ENCODE peak calls at places on chromosomes 13 and 19, in seven cellular contexts. One of them, this sample, is unnamed.

GRCh38 chr19:4199699-4200293 is 17.3 kb downstream of the ANKRD24 start:
- DNase-seq in stimulated activated CD4-positive, alpha-beta T cell treated with anti-CD3 and anti-CD28 coated beads, Interleukin-15, amount 100 ng/mL, for 1 hour: no peak
- DNase-seq in CD8-positive, alpha-beta T cell: no peak
- DNase-seq in tibial nerve: no peak
- DNase-seq in glutamatergic neuron: no peak
- DNase-seq in heart left ventricle: no peak
- DNase-seq in T-helper 9 cell: no peak
- DNase-seq in this sample: no peak

GRCh38 chr13:35690546-35690945 is 214.1 kb upstream of the MAB21L1 start:
- DNase-seq in CD8-positive, alpha-beta T cell: no peak
- DNase-seq in stimulated activated CD4-positive, alpha-beta T cell treated with anti-CD3 and anti-CD28 coated beads, Interleukin-15, amount 100 ng/mL, for 1 hour: no peak
- DNase-seq in heart left ventricle: no peak
- DNase-seq in tibial nerve: no peak
- DNase-seq in T-helper 9 cell: no peak
- DNase-seq in glutamatergic neuron: no peak
- DNase-seq in this sample: no peak

GRCh38 chr13:110396476-110396875 is 89.4 kb downstream of the COL4A2 start:
- DNase-seq in glutamatergic neuron: no peak
- DNase-seq in tibial nerve: no peak
- DNase-seq in T-helper 9 cell: no peak
- DNase-seq in CD8-positive, alpha-beta T cell: no peak
- DNase-seq in stimulated activated CD4-positive, alpha-beta T cell treated with anti-CD3 and anti-CD28 coated beads, Interleukin-15, amount 100 ng/mL, for 1 hour: no peak
- DNase-seq in heart left ventricle: no peak
- DNase-seq in this sample: no peak

GRCh38 chr19:48676487-48676886 is 3.7 kb upstream of the NTN5 start:
- DNase-seq in CD8-positive, alpha-beta T cell: no peak
- DNase-seq in heart left ventricle: no peak
- DNase-seq in stimulated activated CD4-positive, alpha-beta T cell treated with anti-CD3 and anti-CD28 coated beads, Interleukin-15, amount 100 ng/mL, for 1 hour: no peak
- DNase-seq in glutamatergic neuron: no peak
- DNase-seq in T-helper 9 cell: no peak
- DNase-seq in tibial nerve: no peak
- DNase-seq in this sample: no peak

GRCh38 chr13:79581870-79582315 is 100.9 kb downstream of the NDFIP2 start:
- DNase-seq in CD8-positive, alpha-beta T cell: no peak
- DNase-seq in tibial nerve: no peak
- DNase-seq in stimulated activated CD4-positive, alpha-beta T cell treated with anti-CD3 and anti-CD28 coated beads, Interleukin-15, amount 100 ng/mL, for 1 hour: no peak
- DNase-seq in glutamatergic neuron: peak
- DNase-seq in heart left ventricle: peak
- DNase-seq in T-helper 9 cell: no peak
- DNase-seq in this sample: peak

GRCh38 chr13:22175211-22175610 is 504.3 kb downstream of the FGF9 start:
- DNase-seq in T-helper 9 cell: no peak
- DNase-seq in tibial nerve: no peak
- DNase-seq in glutamatergic neuron: no peak
- DNase-seq in stimulated activated CD4-positive, alpha-beta T cell treated with anti-CD3 and anti-CD28 coated beads, Interleukin-15, amount 100 ng/mL, for 1 hour: no peak
- DNase-seq in heart left ventricle: no peak
- DNase-seq in CD8-positive, alpha-beta T cell: no peak
- DNase-seq in this sample: no peak

GRCh38 chr13:113918981-113919646 is 54.8 kb downstream of the C13orf46 start:
- DNase-seq in stimulated activated CD4-positive, alpha-beta T cell treated with anti-CD3 and anti-CD28 coated beads, Interleukin-15, amount 100 ng/mL, for 1 hour: no peak
- DNase-seq in glutamatergic neuron: no peak
- DNase-seq in T-helper 9 cell: no peak
- DNase-seq in heart left ventricle: no peak
- DNase-seq in CD8-positive, alpha-beta T cell: no peak
- DNase-seq in tibial nerve: no peak
- DNase-seq in this sample: no peak

GRCh38 chr13:69274231-69274630 is 833.4 kb upstream of the ATXN8OS start:
- DNase-seq in T-helper 9 cell: no peak
- DNase-seq in heart left ventricle: no peak
- DNase-seq in tibial nerve: no peak
- DNase-seq in stimulated activated CD4-positive, alpha-beta T cell treated with anti-CD3 and anti-CD28 coated beads, Interleukin-15, amount 100 ng/mL, for 1 hour: no peak
- DNase-seq in CD8-positive, alpha-beta T cell: no peak
- DNase-seq in glutamatergic neuron: no peak
- DNase-seq in this sample: no peak

GRCh38 chr19:10417598-10418280 is 2.6 kb upstream of the PDE4A start:
- DNase-seq in T-helper 9 cell: no peak
- DNase-seq in heart left ventricle: no peak
- DNase-seq in stimulated activated CD4-positive, alpha-beta T cell treated with anti-CD3 and anti-CD28 coated beads, Interleukin-15, amount 100 ng/mL, for 1 hour: no peak
- DNase-seq in CD8-positive, alpha-beta T cell: no peak
- DNase-seq in glutamatergic neuron: peak
- DNase-seq in tibial nerve: no peak
- DNase-seq in this sample: no peak

GRCh38 chr19:45455707-45456499 is 11.9 kb upstream of the FOSB start:
- DNase-seq in CD8-positive, alpha-beta T cell: peak
- DNase-seq in stimulated activated CD4-positive, alpha-beta T cell treated with anti-CD3 and anti-CD28 coated beads, Interleukin-15, amount 100 ng/mL, for 1 hour: no peak
- DNase-seq in glutamatergic neuron: peak
- DNase-seq in tibial nerve: peak
- DNase-seq in T-helper 9 cell: peak
- DNase-seq in heart left ventricle: peak
- DNase-seq in this sample: peak

GRCh38 chr13:44748439-44748838 is 172.3 kb upstream of the TSC22D1 start:
- DNase-seq in glutamatergic neuron: no peak
- DNase-seq in stimulated activated CD4-positive, alpha-beta T cell treated with anti-CD3 and anti-CD28 coated beads, Interleukin-15, amount 100 ng/mL, for 1 hour: no peak
- DNase-seq in T-helper 9 cell: no peak
- DNase-seq in CD8-positive, alpha-beta T cell: no peak
- DNase-seq in tibial nerve: no peak
- DNase-seq in heart left ventricle: no peak
- DNase-seq in this sample: no peak

GRCh38 chr19:34962281-34962944 is 1.6 kb downstream of the ZNF792 start:
- DNase-seq in heart left ventricle: peak
- DNase-seq in stimulated activated CD4-positive, alpha-beta T cell treated with anti-CD3 and anti-CD28 coated beads, Interleukin-15, amount 100 ng/mL, for 1 hour: no peak
- DNase-seq in T-helper 9 cell: no peak
- DNase-seq in CD8-positive, alpha-beta T cell: peak
- DNase-seq in glutamatergic neuron: no peak
- DNase-seq in tibial nerve: no peak
- DNase-seq in this sample: no peak

GRCh38 chr19:30941591-30941990 is 407.6 kb downstream of the TSHZ3 start:
- DNase-seq in T-helper 9 cell: no peak
- DNase-seq in stimulated activated CD4-positive, alpha-beta T cell treated with anti-CD3 and anti-CD28 coated beads, Interleukin-15, amount 100 ng/mL, for 1 hour: no peak
- DNase-seq in heart left ventricle: no peak
- DNase-seq in tibial nerve: no peak
- DNase-seq in CD8-positive, alpha-beta T cell: no peak
- DNase-seq in glutamatergic neuron: no peak
- DNase-seq in this sample: no peak

GRCh38 chr19:2841858-2842574 is 741 bp downstream of the ZNF555 start:
- DNase-seq in stimulated activated CD4-positive, alpha-beta T cell treated with anti-CD3 and anti-CD28 coated beads, Interleukin-15, amount 100 ng/mL, for 1 hour: no peak
- DNase-seq in tibial nerve: no peak
- DNase-seq in glutamatergic neuron: peak
- DNase-seq in heart left ventricle: no peak
- DNase-seq in CD8-positive, alpha-beta T cell: no peak
- DNase-seq in T-helper 9 cell: no peak
- DNase-seq in this sample: no peak

GRCh38 chr19:12052571-12053169 is at the start of gene ZNF878:
- DNase-seq in CD8-positive, alpha-beta T cell: peak
- DNase-seq in glutamatergic neuron: peak
- DNase-seq in heart left ventricle: peak
- DNase-seq in tibial nerve: peak
- DNase-seq in stimulated activated CD4-positive, alpha-beta T cell treated with anti-CD3 and anti-CD28 coated beads, Interleukin-15, amount 100 ng/mL, for 1 hour: peak
- DNase-seq in T-helper 9 cell: no peak
- DNase-seq in this sample: peak

GRCh38 chr19:28504727-28505126 is 708.2 kb downstream of the UQCRFS1 start:
- DNase-seq in tibial nerve: no peak
- DNase-seq in CD8-positive, alpha-beta T cell: no peak
- DNase-seq in stimulated activated CD4-positive, alpha-beta T cell treated with anti-CD3 and anti-CD28 coated beads, Interleukin-15, amount 100 ng/mL, for 1 hour: no peak
- DNase-seq in heart left ventricle: no peak
- DNase-seq in T-helper 9 cell: no peak
- DNase-seq in glutamatergic neuron: no peak
- DNase-seq in this sample: no peak

GRCh38 chr19:1736916-1737315 is 16.4 kb upstream of the ONECUT3 start:
- DNase-seq in glutamatergic neuron: no peak
- DNase-seq in stimulated activated CD4-positive, alpha-beta T cell treated with anti-CD3 and anti-CD28 coated beads, Interleukin-15, amount 100 ng/mL, for 1 hour: no peak
- DNase-seq in T-helper 9 cell: no peak
- DNase-seq in tibial nerve: no peak
- DNase-seq in heart left ventricle: no peak
- DNase-seq in CD8-positive, alpha-beta T cell: no peak
- DNase-seq in this sample: no peak

GRCh38 chr13:24081388-24081787 is 79.1 kb upstream of the SPATA13 start:
- DNase-seq in T-helper 9 cell: no peak
- DNase-seq in heart left ventricle: no peak
- DNase-seq in CD8-positive, alpha-beta T cell: no peak
- DNase-seq in glutamatergic neuron: no peak
- DNase-seq in stimulated activated CD4-positive, alpha-beta T cell treated with anti-CD3 and anti-CD28 coated beads, Interleukin-15, amount 100 ng/mL, for 1 hour: no peak
- DNase-seq in tibial nerve: no peak
- DNase-seq in this sample: no peak

GRCh38 chr13:30303269-30303668 is 4.1 kb downstream of the KATNAL1 start:
- DNase-seq in heart left ventricle: no peak
- DNase-seq in stimulated activated CD4-positive, alpha-beta T cell treated with anti-CD3 and anti-CD28 coated beads, Interleukin-15, amount 100 ng/mL, for 1 hour: no peak
- DNase-seq in T-helper 9 cell: no peak
- DNase-seq in CD8-positive, alpha-beta T cell: no peak
- DNase-seq in glutamatergic neuron: no peak
- DNase-seq in tibial nerve: no peak
- DNase-seq in this sample: no peak

GRCh38 chr19:40416918-40417713 is 3.9 kb upstream of the PRX start:
- DNase-seq in heart left ventricle: peak
- DNase-seq in stimulated activated CD4-positive, alpha-beta T cell treated with anti-CD3 and anti-CD28 coated beads, Interleukin-15, amount 100 ng/mL, for 1 hour: no peak
- DNase-seq in CD8-positive, alpha-beta T cell: no peak
- DNase-seq in tibial nerve: peak
- DNase-seq in glutamatergic neuron: no peak
- DNase-seq in T-helper 9 cell: no peak
- DNase-seq in this sample: peak

GRCh38 chr13:42559057-42559456 is 14.9 kb upstream of the TNFSF11 start:
- DNase-seq in tibial nerve: no peak
- DNase-seq in T-helper 9 cell: no peak
- DNase-seq in stimulated activated CD4-positive, alpha-beta T cell treated with anti-CD3 and anti-CD28 coated beads, Interleukin-15, amount 100 ng/mL, for 1 hour: no peak
- DNase-seq in glutamatergic neuron: no peak
- DNase-seq in CD8-positive, alpha-beta T cell: no peak
- DNase-seq in heart left ventricle: no peak
- DNase-seq in this sample: no peak

GRCh38 chr13:25619897-25620296 is 248.1 kb downstream of the ATP8A2 start:
- DNase-seq in tibial nerve: no peak
- DNase-seq in heart left ventricle: no peak
- DNase-seq in glutamatergic neuron: no peak
- DNase-seq in T-helper 9 cell: no peak
- DNase-seq in stimulated activated CD4-positive, alpha-beta T cell treated with anti-CD3 and anti-CD28 coated beads, Interleukin-15, amount 100 ng/mL, for 1 hour: no peak
- DNase-seq in CD8-positive, alpha-beta T cell: no peak
- DNase-seq in this sample: no peak

GRCh38 chr19:3459322-3459881 is 20.9 kb downstream of the SMIM24 start:
- DNase-seq in heart left ventricle: peak
- DNase-seq in stimulated activated CD4-positive, alpha-beta T cell treated with anti-CD3 and anti-CD28 coated beads, Interleukin-15, amount 100 ng/mL, for 1 hour: no peak
- DNase-seq in T-helper 9 cell: no peak
- DNase-seq in tibial nerve: peak
- DNase-seq in glutamatergic neuron: no peak
- DNase-seq in CD8-positive, alpha-beta T cell: no peak
- DNase-seq in this sample: peak

GRCh38 chr13:59680429-59681024 is 483.2 kb downstream of the DIAPH3 start:
- DNase-seq in T-helper 9 cell: no peak
- DNase-seq in heart left ventricle: no peak
- DNase-seq in glutamatergic neuron: no peak
- DNase-seq in stimulated activated CD4-positive, alpha-beta T cell treated with anti-CD3 and anti-CD28 coated beads, Interleukin-15, amount 100 ng/mL, for 1 hour: no peak
- DNase-seq in tibial nerve: no peak
- DNase-seq in CD8-positive, alpha-beta T cell: no peak
- DNase-seq in this sample: peak

GRCh38 chr13:50323440-50324070 is 308.3 kb downstream of the KCNRG start:
- DNase-seq in glutamatergic neuron: no peak
- DNase-seq in heart left ventricle: no peak
- DNase-seq in T-helper 9 cell: no peak
- DNase-seq in CD8-positive, alpha-beta T cell: no peak
- DNase-seq in tibial nerve: no peak
- DNase-seq in stimulated activated CD4-positive, alpha-beta T cell treated with anti-CD3 and anti-CD28 coated beads, Interleukin-15, amount 100 ng/mL, for 1 hour: no peak
- DNase-seq in this sample: peak

GRCh38 chr13:31967155-31967554 is 64.4 kb upstream of the FRY start:
- DNase-seq in stimulated activated CD4-positive, alpha-beta T cell treated with anti-CD3 and anti-CD28 coated beads, Interleukin-15, amount 100 ng/mL, for 1 hour: no peak
- DNase-seq in heart left ventricle: no peak
- DNase-seq in glutamatergic neuron: no peak
- DNase-seq in tibial nerve: no peak
- DNase-seq in T-helper 9 cell: no peak
- DNase-seq in CD8-positive, alpha-beta T cell: no peak
- DNase-seq in this sample: no peak

GRCh38 chr13:99404005-99404755 is 97.0 kb upstream of the GPR183 start:
- DNase-seq in CD8-positive, alpha-beta T cell: no peak
- DNase-seq in heart left ventricle: no peak
- DNase-seq in glutamatergic neuron: no peak
- DNase-seq in tibial nerve: no peak
- DNase-seq in stimulated activated CD4-positive, alpha-beta T cell treated with anti-CD3 and anti-CD28 coated beads, Interleukin-15, amount 100 ng/mL, for 1 hour: no peak
- DNase-seq in T-helper 9 cell: no peak
- DNase-seq in this sample: no peak

GRCh38 chr19:41936416-41936850 is 8.2 kb upstream of the ERFL start:
- DNase-seq in tibial nerve: no peak
- DNase-seq in CD8-positive, alpha-beta T cell: peak
- DNase-seq in glutamatergic neuron: no peak
- DNase-seq in heart left ventricle: no peak
- DNase-seq in stimulated activated CD4-positive, alpha-beta T cell treated with anti-CD3 and anti-CD28 coated beads, Interleukin-15, amount 100 ng/mL, for 1 hour: no peak
- DNase-seq in T-helper 9 cell: no peak
- DNase-seq in this sample: no peak

GRCh38 chr13:96730676-96731075 is 263.6 kb downstream of the OXGR1 start:
- DNase-seq in glutamatergic neuron: no peak
- DNase-seq in stimulated activated CD4-positive, alpha-beta T cell treated with anti-CD3 and anti-CD28 coated beads, Interleukin-15, amount 100 ng/mL, for 1 hour: no peak
- DNase-seq in heart left ventricle: no peak
- DNase-seq in tibial nerve: no peak
- DNase-seq in CD8-positive, alpha-beta T cell: no peak
- DNase-seq in T-helper 9 cell: no peak
- DNase-seq in this sample: no peak

GRCh38 chr19:18122860-18123795 is 25.6 kb downstream of the MAST3 start:
- DNase-seq in heart left ventricle: peak
- DNase-seq in T-helper 9 cell: no peak
- DNase-seq in CD8-positive, alpha-beta T cell: no peak
- DNase-seq in tibial nerve: no peak
- DNase-seq in stimulated activated CD4-positive, alpha-beta T cell treated with anti-CD3 and anti-CD28 coated beads, Interleukin-15, amount 100 ng/mL, for 1 hour: no peak
- DNase-seq in glutamatergic neuron: no peak
- DNase-seq in this sample: no peak

GRCh38 chr19:11089254-11090013 is at the start of gene LDLR:
- DNase-seq in T-helper 9 cell: peak
- DNase-seq in tibial nerve: peak
- DNase-seq in heart left ventricle: peak
- DNase-seq in CD8-positive, alpha-beta T cell: peak
- DNase-seq in glutamatergic neuron: peak
- DNase-seq in stimulated activated CD4-positive, alpha-beta T cell treated with anti-CD3 and anti-CD28 coated beads, Interleukin-15, amount 100 ng/mL, for 1 hour: peak
- DNase-seq in this sample: peak

GRCh38 chr13:69912576-69913074 is 195.0 kb upstream of the ATXN8OS start:
- DNase-seq in CD8-positive, alpha-beta T cell: no peak
- DNase-seq in glutamatergic neuron: peak
- DNase-seq in tibial nerve: no peak
- DNase-seq in heart left ventricle: no peak
- DNase-seq in T-helper 9 cell: no peak
- DNase-seq in stimulated activated CD4-positive, alpha-beta T cell treated with anti-CD3 and anti-CD28 coated beads, Interleukin-15, amount 100 ng/mL, for 1 hour: no peak
- DNase-seq in this sample: no peak